ENCODE peak calls at places on chromosome 16, in six cellular contexts. W, N, R, B, X and A are unnamed samples.

GRCh38 chr16:56305956-56306565 is 114.8 kb downstream of the GNAO1 start:
- DNase-seq in W (no peak), N (no peak), R (no peak), B (peak; percentile 8), X (no peak), A (no peak)

GRCh38 chr16:30930160-30930571 is 6.8 kb downstream of the FBXL19 start:
- DNase-seq in W (no peak), N (no peak), R (no peak), B (no peak), X (no peak), A (no peak)

GRCh38 chr16:54359086-54359485 is 72.5 kb upstream of the IRX3 start:
- DNase-seq in W (no peak), N (no peak), R (no peak), B (no peak), X (no peak), A (no peak)

GRCh38 chr16:57533618-57534336 is 2.6 kb downstream of the CCDC102A start:
- DNase-seq in W (no peak), N (peak; percentile 35), R (no peak), B (no peak), X (peak; percentile 68), A (peak; percentile 69)

GRCh38 chr16:80656731-80657150 is 115.9 kb downstream of the DYNLRB2 start:
- DNase-seq in W (peak; percentile 11), N (no peak), R (no peak), B (no peak), X (no peak), A (no peak)

GRCh38 chr16:70553175-70553574 is 29.6 kb downstream of the SF3B3 start:
- DNase-seq in W (peak; percentile 47), N (no peak), R (no peak), B (peak; percentile 28), X (no peak), A (no peak)

GRCh38 chr16:85428168-85428898 is 184.8 kb upstream of the GSE1 start:
- DNase-seq in W (no peak), N (peak; percentile 42), R (no peak), B (peak; percentile 34), X (no peak), A (peak; percentile 73)

GRCh38 chr16:84895016-84895415 is 75.2 kb downstream of the CRISPLD2 start:
- DNase-seq in W (no peak), N (no peak), R (no peak), B (no peak), X (no peak), A (no peak)

GRCh38 chr16:66927012-66927436 is 1.7 kb upstream of the RRAD start:
- DNase-seq in W (peak; percentile 94), N (no peak), R (no peak), B (peak; percentile 93), X (no peak), A (peak; percentile 82)

GRCh38 chr16:69772560-69773254 is 10.6 kb downstream of the WWP2 start:
- DNase-seq in W (peak; percentile 11), N (no peak), R (no peak), B (peak; percentile 27), X (no peak), A (no peak)

GRCh38 chr16:88309905-88310259 is 72.9 kb upstream of the ZNF469 start:
- DNase-seq in W (no peak), N (no peak), R (no peak), B (no peak), X (no peak), A (no peak)
- TF ChIP-seq CTCF in W (no peak), N (peak; percentile 30), R (no peak), B (peak; percentile 12), X (no peak), A (peak; percentile 19)

DNA sequence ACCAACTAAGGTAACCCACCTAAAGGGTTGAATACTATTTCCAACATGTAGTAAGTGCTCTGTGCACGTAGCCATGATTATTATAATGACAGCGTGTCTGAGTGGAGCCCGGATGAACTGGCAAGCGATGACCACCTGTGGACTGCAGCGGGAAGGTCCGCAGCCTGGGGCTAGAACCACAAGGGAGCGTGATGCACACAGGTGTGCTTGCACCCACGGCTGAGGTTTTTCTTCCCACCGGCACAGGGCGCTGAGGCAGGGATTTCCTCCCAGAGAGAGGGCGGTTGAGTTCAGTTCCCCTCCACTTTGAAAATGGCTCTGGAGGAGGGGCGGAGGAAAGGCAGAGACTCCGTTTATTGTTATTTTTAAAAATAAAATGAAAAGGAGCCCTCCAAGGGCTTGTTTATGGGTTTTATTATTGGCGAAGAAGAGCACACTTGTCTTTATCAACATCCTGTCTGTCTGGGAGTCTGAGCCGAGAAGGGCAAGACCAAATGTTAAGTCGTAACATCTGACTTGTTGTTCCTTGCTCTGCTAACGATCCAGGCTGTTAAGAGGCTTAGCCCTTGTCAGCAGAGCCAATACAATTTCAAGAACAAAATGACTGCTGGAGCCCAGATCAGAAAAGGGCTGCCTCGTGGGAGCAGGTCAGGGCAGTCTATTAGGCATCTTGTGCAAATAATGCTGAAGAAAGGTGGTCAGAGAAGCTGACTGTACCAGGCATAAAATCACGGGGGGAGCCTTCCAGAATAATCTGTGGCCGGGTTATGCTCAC is 221.6 kb upstream of the HSBP1 start:
- DNase-seq in W (no peak), N (no peak), R (no peak), B (no peak), X (no peak), A (no peak)
- TF ChIP-seq CTCF in W (no peak), N (no peak), R (no peak), B (no peak), X (no peak), A (no peak)

GRCh38 chr16:50626868-50627267 is 54.2 kb downstream of the SNX20 start:
- DNase-seq in W (no peak), N (no peak), R (no peak), B (no peak), X (no peak), A (no peak)

GRCh38 chr16:50628156-50628802 is 52.8 kb downstream of the SNX20 start:
- DNase-seq in W (no peak), N (no peak), R (no peak), B (no peak), X (no peak), A (no peak)

GRCh38 chr16:50629334-50629733 is 51.8 kb downstream of the SNX20 start:
- DNase-seq in W (no peak), N (no peak), R (no peak), B (no peak), X (no peak), A (no peak)

GRCh38 chr16:50625374-50625773 is 55.7 kb downstream of the SNX20 start:
- DNase-seq in W (no peak), N (no peak), R (no peak), B (no peak), X (no peak), A (no peak)

GRCh38 chr16:50627419-50627818 is 53.7 kb downstream of the SNX20 start:
- DNase-seq in W (peak; percentile 54), N (peak; percentile 57), R (peak; percentile 37), B (peak; percentile 50), X (peak; percentile 89), A (no peak)
- TF ChIP-seq CTCF in W (peak; percentile 58), N (peak; percentile 32), R (peak; percentile 51), B (peak; percentile 45), X (peak; percentile 51), A (peak; percentile 19)

GRCh38 chr16:352547-353403 is at the start of gene AXIN1:
- DNase-seq in W (peak; percentile 89), N (peak; percentile 100), R (peak; percentile 99), B (peak; percentile 97), X (peak; percentile 99), A (peak; percentile 100)
- TF ChIP-seq CTCF in W (no peak), N (peak; percentile 77), R (peak; percentile 45), B (peak; percentile 23), X (peak; percentile 51), A (peak; percentile 27)

GRCh38 chr16:1351215-1351581 is 480 bp downstream of the TSR3 start:
- DNase-seq in W (no peak), N (no peak), R (no peak), B (no peak), X (no peak), A (no peak)
- TF ChIP-seq CTCF in W (no peak), N (no peak), R (no peak), B (no peak), X (no peak), A (no peak)

GRCh38 chr16:88811850-88812736 is at the start of gene APRT:
- DNase-seq in W (peak; percentile 92), N (peak; percentile 88), R (peak; percentile 56), B (peak; percentile 97), X (peak; percentile 97), A (peak; percentile 98)
- TF ChIP-seq CTCF in W (no peak), N (peak; percentile 54), R (peak; percentile 24), B (peak; percentile 31), X (peak; percentile 20), A (peak; percentile 37)

GRCh38 chr16:3123986-3124886 is 10.6 kb upstream of the ZNF213 start:
- DNase-seq in W (peak; percentile 85), N (peak; percentile 99), R (peak; percentile 93), B (peak; percentile 96), X (peak; percentile 98), A (peak; percentile 98)
- TF ChIP-seq CTCF in W (peak; percentile 42), N (peak; percentile 45), R (peak; percentile 5), B (peak; percentile 27), X (no peak), A (peak; percentile 33)

GRCh38 chr16:25108054-25108453 is 3.5 kb upstream of the LCMT1 start:
- DNase-seq in W (no peak), N (peak; percentile 40), R (no peak), B (no peak), X (no peak), A (no peak)
- TF ChIP-seq CTCF in W (no peak), N (no peak), R (no peak), B (no peak), X (no peak), A (no peak)